ENCODE peak calls at places on chromosome 21, in ten cellular contexts. R is prostate gland, X is foreskin keratinocyte, Y is tibial nerve, C is AG04450, W is kidney, B is OCI-LY7, F is pancreas, N is psoas muscle, I is body of pancreas. D is an unnamed sample.

GRCh38 chr21:15967661-15968060 is 237.9 kb downstream of the USP25 start:
- DNase-seq in F (no peak), X (peak), W (no peak), B (no peak), R (no peak), I (no peak), Y (no peak), C (no peak), N (no peak), D (no peak)

GRCh38 chr21:40143822-40144525 is 276.7 kb downstream of the PCP4 start:
- DNase-seq in I (peak), C (no peak), F (no peak), B (peak), W (peak), R (peak), X (no peak), Y (peak), N (peak), D (no peak)

GRCh38 chr21:29077651-29078090 is 4.2 kb upstream of the CCT8 start:
- DNase-seq in Y (no peak), I (peak), N (no peak), X (no peak), W (no peak), R (peak), B (peak), C (no peak), F (peak), D (no peak)

GRCh38 chr21:32073190-32073589 is 200.4 kb downstream of the HUNK start:
- DNase-seq in W (no peak), B (no peak), N (no peak), F (no peak), C (no peak), R (no peak), X (no peak), I (no peak), Y (no peak), D (no peak)

GRCh38 chr21:16074950-16075489 is 345.2 kb downstream of the USP25 start:
- DNase-seq in W (no peak), R (no peak), X (no peak), N (no peak), C (no peak), I (no peak), Y (no peak), B (no peak), F (no peak), D (no peak)

GRCh38 chr21:25199944-25200343 is 407.3 kb downstream of the MRPL39 start:
- DNase-seq in X (no peak), N (no peak), F (no peak), C (no peak), Y (no peak), I (no peak), B (no peak), R (no peak), W (no peak), D (no peak)

GRCh38 chr21:24298040-24298439 is 1309.2 kb downstream of the MRPL39 start:
- DNase-seq in X (no peak), B (no peak), N (no peak), F (no peak), C (no peak), I (no peak), R (no peak), Y (no peak), W (no peak), D (no peak)

GRCh38 chr21:28725396-28725795 is 267.3 kb downstream of the LTN1 start:
- DNase-seq in C (no peak), N (no peak), F (no peak), B (no peak), W (no peak), X (no peak), R (no peak), Y (no peak), I (no peak), D (no peak)

GRCh38 chr21:36494557-36494956 is 14.6 kb upstream of the CLDN14 start:
- DNase-seq in Y (no peak), F (no peak), R (no peak), X (no peak), C (no peak), N (no peak), W (no peak), B (no peak), I (no peak), D (no peak)

GRCh38 chr21:34313116-34313515 is 50.7 kb upstream of the KCNE2 start:
- DNase-seq in R (no peak), X (no peak), C (no peak), Y (no peak), F (no peak), N (no peak), I (no peak), B (no peak), W (no peak), D (no peak)
- H3K27ac ChIP-seq in R (no peak), X (no peak), C (no peak), Y (peak), F (no peak), N (no peak), I (no peak), B (no peak), W (no peak), D (no peak)

DNA sequence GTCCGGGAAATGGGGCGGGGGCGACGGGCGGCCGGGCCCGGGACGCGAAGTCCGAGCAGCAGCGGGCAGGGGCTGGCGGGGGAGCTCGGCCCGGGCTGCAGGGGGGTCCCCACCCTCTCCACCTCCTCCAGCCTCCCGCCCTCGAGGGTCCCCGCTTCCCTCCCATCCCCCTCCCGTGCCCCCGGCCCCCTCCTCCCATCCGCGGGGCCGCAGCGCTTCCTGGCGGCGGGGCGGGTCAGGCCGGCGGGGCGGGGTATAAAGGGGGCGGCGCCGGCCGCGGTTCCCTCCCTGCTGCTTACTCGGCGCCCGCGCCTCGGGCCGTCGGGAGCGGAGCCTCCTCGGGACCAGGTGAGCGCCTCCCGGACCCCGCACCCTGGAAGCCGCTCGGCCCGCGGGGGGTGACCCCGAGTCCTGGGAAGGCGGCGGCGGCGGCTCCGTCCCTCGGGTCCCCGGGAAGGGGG is at the start of gene COL6A2:
- DNase-seq in Y (no peak), C (no peak), F (no peak), N (peak), I (peak), B (no peak), X (no peak), W (peak), R (peak), D (peak)
- TF ChIP-seq CTCF in Y (peak), C (peak), F (no peak), N (peak), I (no peak), B (no peak), X (peak), W (no peak), R (peak), D (no peak)

GRCh38 chr21:46636550-46637289 is 1.2 kb downstream of the PRMT2 start:
- DNase-seq in F (no peak), Y (no peak), I (no peak), C (no peak), R (no peak), N (no peak), W (no peak), B (no peak), X (no peak), D (no peak)
- H3K27ac ChIP-seq in F (no peak), Y (peak), I (no peak), C (no peak), R (no peak), N (peak), W (no peak), B (no peak), X (peak), D (no peak)

GRCh38 chr21:44455524-44456206 is 355 bp downstream of the LRRC3 start:
- DNase-seq in I (peak), N (no peak), C (no peak), X (no peak), R (peak), Y (no peak), B (no peak), F (peak), W (peak), D (peak)
- TF ChIP-seq CTCF in I (peak), N (no peak), C (no peak), X (peak), R (no peak), Y (no peak), B (no peak), F (no peak), W (peak), D (no peak)

D was measured in lung.